ENCODE peak calls at places on chromosomes 7 and 10, in seven cellular contexts. Z is stimulated activated CD8-positive, alpha-beta memory T cell treated with anti-CD3 and anti-CD28 coated beads, Interleukin-4, amount 100 ng/mL, for 1 hour; W is type B pancreatic cell; J is NCI-H345; I is B cell; N is C1 segment of cervical spinal cord; K is occipital lobe. D is an unnamed sample.

GRCh38 chr7:33982425-33982786 is 77.1 kb downstream of the BMPER start:
- DNase-seq in W (no peak), Z (no peak), J (no peak), K (no peak), N (no peak), I (no peak), D (no peak)

GRCh38 chr10:74704629-74705360 is 121.6 kb upstream of the KAT6B start:
- DNase-seq in W (no peak), N (no peak), I (no peak), J (peak), K (no peak), Z (no peak), D (no peak)

GRCh38 chr7:106111671-106112117 is 418 bp downstream of the SYPL1 start:
- DNase-seq in I (no peak), K (no peak), J (peak), W (no peak), N (peak), Z (peak), D (no peak)

GRCh38 chr10:80191589-80192270 is 13.6 kb downstream of the ANXA11 start:
- DNase-seq in W (peak), K (no peak), Z (no peak), N (no peak), I (no peak), J (no peak), D (no peak)

GRCh38 chr7:142494021-142494420 is 236.2 kb upstream of the PRSS58 start:
- DNase-seq in I (no peak), Z (no peak), K (no peak), J (no peak), N (no peak), W (no peak), D (no peak)

GRCh38 chr10:33129987-33130386 is 172.0 kb upstream of the ITGB1 start:
- DNase-seq in N (no peak), W (no peak), Z (no peak), J (no peak), I (no peak), K (no peak), D (no peak)

GRCh38 chr7:148877517-148877916 is 6.6 kb downstream of the EZH2 start:
- DNase-seq in N (no peak), I (no peak), Z (no peak), J (no peak), W (no peak), K (no peak), D (no peak)

GRCh38 chr10:103736763-103737162 is 118.6 kb downstream of the SH3PXD2A start:
- DNase-seq in K (no peak), I (no peak), N (no peak), J (no peak), Z (no peak), W (no peak), D (no peak)

GRCh38 chr7:121083790-121084251 is 95.3 kb downstream of the CPED1 start:
- DNase-seq in Z (no peak), K (no peak), J (no peak), I (no peak), N (no peak), W (no peak), D (no peak)

GRCh38 chr10:72353028-72353962 is 1.4 kb downstream of the DNAJB12 start:
- DNase-seq in K (no peak), W (no peak), I (no peak), Z (no peak), N (no peak), J (no peak), D (no peak)

GRCh38 chr7:74187915-74188675 is 13.9 kb downstream of the EIF4H start:
- DNase-seq in I (no peak), Z (no peak), N (no peak), W (no peak), K (no peak), J (no peak), D (no peak)

GRCh38 chr7:34087892-34088891 is 182.9 kb downstream of the BMPER start:
- DNase-seq in Z (no peak), I (no peak), K (no peak), W (no peak), N (no peak), J (no peak), D (no peak)

GRCh38 chr7:102040569-102040968 is 223.1 kb downstream of the CUX1 start:
- DNase-seq in Z (no peak), N (no peak), I (no peak), J (no peak), W (no peak), K (no peak), D (no peak)

GRCh38 chr7:47255441-47255840 is 326.5 kb downstream of the TNS3 start:
- DNase-seq in I (no peak), Z (no peak), K (no peak), J (no peak), N (no peak), W (no peak), D (no peak)

D was measured in prostate gland.